ENCODE peak calls at places on chromosomes 13 and 19, in eight cellular contexts. P is stimulated activated CD4-positive, alpha-beta T cell treated with anti-CD3 and anti-CD28 coated beads, Interleukin-2, amount 100 ng/mL, for 24 hours; Q is activated effector memory CD4-positive, alpha-beta T cell treated with anti-CD3 and anti-CD28 coated beads, Interleukin-2, amount 50 U/mL, for 16 hours; C is stimulated activated naive CD8-positive, alpha-beta T cell treated with anti-CD3 and anti-CD28 coated beads, Interleukin-15, amount 100 ng/mL, for 72 hours; L is neural progenitor cell; X is mucosa of descending colon; R is activated naive CD8-positive, alpha-beta T cell treated with anti-CD3 and anti-CD28 coated beads for 36 hours; W is astrocyte of the spinal cord. F is an unnamed sample.

GRCh38 chr13:24234200-24234915 is 73.8 kb downstream of the SPATA13 start:
- DNase-seq in W (no peak), R (no peak), C (no peak), X (no peak), L (no peak), Q (no peak), P (no peak), F (no peak)

GRCh38 chr19:617551-618246 is 15.6 kb downstream of the POLRMT start:
- DNase-seq in X (no peak), L (no peak), Q (no peak), P (no peak), W (no peak), R (no peak), C (no peak), F (no peak)

GRCh38 chr13:89565711-89566110 is 1781.8 kb upstream of the MIR17HG start:
- DNase-seq in P (no peak), R (no peak), L (no peak), X (no peak), Q (no peak), W (no peak), C (no peak), F (no peak)

GRCh38 chr19:37114001-37114400 is 35.8 kb downstream of the ZNF420 start:
- DNase-seq in C (no peak), X (no peak), Q (no peak), W (no peak), P (no peak), L (no peak), R (no peak), F (no peak)

GRCh38 chr13:44470623-44471562 is 97.3 kb downstream of the SERP2 start:
- DNase-seq in W (peak), P (no peak), R (no peak), C (no peak), X (no peak), L (peak), Q (no peak), F (peak)

GRCh38 chr13:114125589-114125988 is 6.8 kb downstream of the RASA3 start:
- DNase-seq in P (no peak), C (no peak), R (no peak), X (no peak), Q (no peak), L (no peak), W (no peak), F (no peak)

GRCh38 chr19:8161135-8161646 is 11.8 kb upstream of the FBN3 start:
- DNase-seq in W (no peak), Q (no peak), R (peak), X (no peak), L (peak), P (no peak), C (no peak), F (no peak)

GRCh38 chr19:16532440-16533273 is 9.6 kb downstream of the CHERP start:
- DNase-seq in X (no peak), W (no peak), L (no peak), C (no peak), R (no peak), Q (no peak), P (no peak), F (no peak)

GRCh38 chr19:6023085-6023682 is 45.2 kb upstream of the RANBP3 start:
- DNase-seq in W (peak), X (no peak), C (no peak), P (no peak), L (no peak), Q (no peak), R (no peak), F (peak)

GRCh38 chr13:77330009-77330471 is 3.1 kb upstream of the MYCBP2 start:
- DNase-seq in Q (no peak), C (no peak), L (no peak), W (no peak), R (no peak), X (no peak), P (no peak), F (no peak)

GRCh38 chr13:95027638-95028037 is 273.6 kb downstream of the ABCC4 start:
- DNase-seq in X (no peak), C (no peak), Q (no peak), P (no peak), W (no peak), L (no peak), R (no peak), F (no peak)

GRCh38 chr19:10389863-10390262 is 9.5 kb upstream of the TYK2 start:
- DNase-seq in Q (peak), X (no peak), R (peak), C (peak), L (peak), W (no peak), P (peak), F (no peak)

GRCh38 chr19:16062789-16063188 is 13.5 kb upstream of the TPM4 start:
- DNase-seq in X (peak), W (no peak), Q (peak), P (peak), R (peak), L (peak), C (peak), F (peak)

GRCh38 chr19:5094768-5095567 is 126.1 kb downstream of the KDM4B start:
- DNase-seq in X (no peak), Q (no peak), L (no peak), P (no peak), R (no peak), C (no peak), W (no peak), F (no peak)

GRCh38 chr13:38743499-38743898 is 56.6 kb downstream of the FREM2 start:
- DNase-seq in C (no peak), Q (no peak), R (no peak), L (peak), P (no peak), W (no peak), X (no peak), F (peak)

F was measured in epithelial cell of esophagus.